ENCODE peak calls at places on chromosomes 2 and 18, in four cellular contexts. I is pancreas; E is A172; L is stimulated activated CD8-positive, alpha-beta memory T cell treated with anti-CD3 and anti-CD28 coated beads, Interleukin-15, amount 100 ng/mL, for 24 hours. V is an unnamed sample.

GRCh38 chr2:237746302-237747080 is 52.1 kb upstream of the RBM44 start:
- DNase-seq in I (no peak), E (no peak), L (no peak), V (no peak)

GRCh38 chr2:186544255-186544675 is 45.6 kb upstream of the ITGAV start:
- DNase-seq in I (no peak), E (peak; percentile 97), L (no peak), V (no peak)

GRCh38 chr2:31402388-31402787 is 12.2 kb downstream of the XDH start:
- DNase-seq in I (no peak), E (no peak), L (no peak), V (no peak)

GRCh38 chr2:28395334-28396061 is 2.8 kb downstream of the FOSL2 start:
- DNase-seq in I (peak; percentile 59), E (peak; percentile 51), L (no peak), V (no peak)

GRCh38 chr18:73752546-73752945 is 395.1 kb downstream of the FBXO15 start:
- DNase-seq in I (no peak), E (peak; percentile 22), L (no peak), V (no peak)

GRCh38 chr2:108588070-108588668 is 53.9 kb downstream of the LIMS1 start:
- DNase-seq in I (no peak), E (no peak), L (no peak), V (no peak)

GRCh38 chr2:64019083-64019974 is at the start of gene VPS54:
- DNase-seq in I (peak; percentile 66), E (peak; percentile 14), L (peak; percentile 32), V (no peak)

GRCh38 chr18:9834551-9834950 is 51.2 kb upstream of the TXNDC2 start:
- DNase-seq in I (no peak), E (no peak), L (no peak), V (no peak)

GRCh38 chr18:11393486-11393885 is 215.9 kb upstream of the SLC35G4 start:
- DNase-seq in I (no peak), E (no peak), L (no peak), V (no peak)

V was measured in NCI-H2107.